ENCODE peak calls at places on chromosomes 13 and 19, in seven cellular contexts. One of them, this sample, is unnamed. For H3K36me3, the result is how much of the 10 kb centered on the place peaks cover.

GRCh38 chr19:56112313-56112709 is 8.8 kb downstream of the ZNF787 start:
- DNase-seq in fibroblast of lung: no peak
- DNase-seq in tibial artery: no peak
- DNase-seq in CD8-positive, alpha-beta T cell: no peak
- DNase-seq in esophagus squamous epithelium: no peak
- DNase-seq in PC-9: no peak
- DNase-seq in thoracic aorta: no peak
- DNase-seq in this sample: no peak

GRCh38 chr13:104011505-104012270 is 945.5 kb upstream of the SLC10A2 start:
- DNase-seq in fibroblast of lung: no peak
- DNase-seq in tibial artery: no peak
- DNase-seq in CD8-positive, alpha-beta T cell: no peak
- DNase-seq in esophagus squamous epithelium: no peak
- DNase-seq in PC-9: no peak
- DNase-seq in thoracic aorta: no peak
- DNase-seq in this sample: no peak

GRCh38 chr13:77565635-77566034 is 30.1 kb downstream of the SCEL start:
- DNase-seq in fibroblast of lung: peak
- DNase-seq in tibial artery: no peak
- DNase-seq in CD8-positive, alpha-beta T cell: no peak
- DNase-seq in esophagus squamous epithelium: no peak
- DNase-seq in PC-9: no peak
- DNase-seq in thoracic aorta: no peak
- DNase-seq in this sample: no peak

GRCh38 chr13:91576590-91576989 is 178.2 kb downstream of the GPC5 start:
- DNase-seq in fibroblast of lung: no peak
- DNase-seq in tibial artery: no peak
- DNase-seq in CD8-positive, alpha-beta T cell: no peak
- DNase-seq in esophagus squamous epithelium: no peak
- DNase-seq in PC-9: no peak
- DNase-seq in thoracic aorta: no peak
- DNase-seq in this sample: no peak

GRCh38 chr19:45884682-45885555 is 1.0 kb downstream of the IRF2BP1 start:
- DNase-seq in fibroblast of lung: no peak
- DNase-seq in tibial artery: no peak
- DNase-seq in CD8-positive, alpha-beta T cell: no peak
- DNase-seq in esophagus squamous epithelium: no peak
- DNase-seq in PC-9: peak
- DNase-seq in thoracic aorta: no peak
- DNase-seq in this sample: no peak

GRCh38 chr13:100506600-100507422 is 81.8 kb downstream of the GGACT start:
- DNase-seq in fibroblast of lung: no peak
- DNase-seq in tibial artery: no peak
- DNase-seq in CD8-positive, alpha-beta T cell: no peak
- DNase-seq in esophagus squamous epithelium: no peak
- DNase-seq in PC-9: no peak
- DNase-seq in thoracic aorta: no peak
- DNase-seq in this sample: no peak

GRCh38 chr13:45928843-45929242 is 77.3 kb upstream of the SIAH3 start:
- DNase-seq in fibroblast of lung: peak
- DNase-seq in tibial artery: no peak
- DNase-seq in CD8-positive, alpha-beta T cell: no peak
- DNase-seq in esophagus squamous epithelium: no peak
- DNase-seq in PC-9: no peak
- DNase-seq in thoracic aorta: no peak
- DNase-seq in this sample: no peak

GRCh38 chr19:55369651-55370304 is 485 bp downstream of the IL11 start:
- DNase-seq in fibroblast of lung: peak
- DNase-seq in tibial artery: no peak
- DNase-seq in CD8-positive, alpha-beta T cell: no peak
- DNase-seq in esophagus squamous epithelium: no peak
- DNase-seq in PC-9: peak
- DNase-seq in thoracic aorta: no peak
- DNase-seq in this sample: no peak

GRCh38 chr13:27915301-27916207 is 4.2 kb upstream of the PDX1 start:
- DNase-seq in fibroblast of lung: no peak
- DNase-seq in tibial artery: no peak
- DNase-seq in CD8-positive, alpha-beta T cell: no peak
- DNase-seq in esophagus squamous epithelium: no peak
- DNase-seq in PC-9: no peak
- DNase-seq in thoracic aorta: no peak
- DNase-seq in this sample: no peak

GRCh38 chr13:108281941-108282340 is 12.4 kb downstream of the TNFSF13B start:
- DNase-seq in fibroblast of lung: no peak
- DNase-seq in tibial artery: no peak
- DNase-seq in CD8-positive, alpha-beta T cell: no peak
- DNase-seq in esophagus squamous epithelium: no peak
- DNase-seq in PC-9: no peak
- DNase-seq in thoracic aorta: no peak
- DNase-seq in this sample: no peak

GRCh38 chr19:29662604-29663404 is 2.5 kb upstream of the PLEKHF1 start:
- DNase-seq in fibroblast of lung: peak
- DNase-seq in tibial artery: peak
- DNase-seq in CD8-positive, alpha-beta T cell: no peak
- DNase-seq in esophagus squamous epithelium: no peak
- DNase-seq in PC-9: peak
- DNase-seq in thoracic aorta: peak
- DNase-seq in this sample: peak

GRCh38 chr13:45411226-45411625 is 6.9 kb downstream of the SLC25A30 start:
- DNase-seq in fibroblast of lung: no peak
- DNase-seq in tibial artery: no peak
- DNase-seq in CD8-positive, alpha-beta T cell: no peak
- DNase-seq in esophagus squamous epithelium: no peak
- DNase-seq in PC-9: no peak
- DNase-seq in thoracic aorta: no peak
- DNase-seq in this sample: no peak

GRCh38 chr13:35914662-35915061 is 216.5 kb downstream of the DCLK1 start:
- DNase-seq in fibroblast of lung: no peak
- DNase-seq in tibial artery: no peak
- DNase-seq in CD8-positive, alpha-beta T cell: no peak
- DNase-seq in esophagus squamous epithelium: no peak
- DNase-seq in PC-9: no peak
- DNase-seq in thoracic aorta: no peak
- DNase-seq in this sample: peak

GRCh38 chr19:30755581-30755980 is 383.4 kb downstream of the ZNF536 start:
- DNase-seq in fibroblast of lung: no peak
- DNase-seq in tibial artery: no peak
- DNase-seq in CD8-positive, alpha-beta T cell: no peak
- DNase-seq in esophagus squamous epithelium: no peak
- DNase-seq in PC-9: no peak
- DNase-seq in thoracic aorta: no peak
- DNase-seq in this sample: no peak

GRCh38 chr19:39982883-39983282 is 11.9 kb downstream of the PSMC4 start:
- DNase-seq in fibroblast of lung: no peak
- DNase-seq in tibial artery: no peak
- DNase-seq in CD8-positive, alpha-beta T cell: no peak
- DNase-seq in esophagus squamous epithelium: no peak
- DNase-seq in PC-9: no peak
- DNase-seq in thoracic aorta: no peak
- DNase-seq in this sample: no peak

GRCh38 chr19:8204961-8205360 is 4.2 kb upstream of the CERS4 start:
- DNase-seq in fibroblast of lung: no peak
- DNase-seq in tibial artery: no peak
- DNase-seq in CD8-positive, alpha-beta T cell: no peak
- DNase-seq in esophagus squamous epithelium: no peak
- DNase-seq in PC-9: peak
- DNase-seq in thoracic aorta: no peak
- DNase-seq in this sample: no peak

GRCh38 chr13:21243045-21243842 is 66.8 kb downstream of the MRPL57 start:
- DNase-seq in fibroblast of lung: no peak
- DNase-seq in tibial artery: no peak
- DNase-seq in CD8-positive, alpha-beta T cell: no peak
- DNase-seq in esophagus squamous epithelium: no peak
- DNase-seq in PC-9: no peak
- DNase-seq in thoracic aorta: no peak
- DNase-seq in this sample: no peak

GRCh38 chr13:21243843-21244184 is 67.4 kb downstream of the MRPL57 start:
- DNase-seq in fibroblast of lung: no peak
- DNase-seq in tibial artery: no peak
- DNase-seq in CD8-positive, alpha-beta T cell: no peak
- DNase-seq in esophagus squamous epithelium: no peak
- DNase-seq in PC-9: no peak
- DNase-seq in thoracic aorta: no peak
- DNase-seq in this sample: no peak

GRCh38 chr13:21242236-21242635 is 65.8 kb downstream of the MRPL57 start:
- DNase-seq in fibroblast of lung: no peak
- DNase-seq in tibial artery: no peak
- DNase-seq in CD8-positive, alpha-beta T cell: no peak
- DNase-seq in esophagus squamous epithelium: no peak
- DNase-seq in PC-9: no peak
- DNase-seq in thoracic aorta: no peak
- DNase-seq in this sample: no peak

GRCh38 chr13:21238267-21238666 is 61.8 kb downstream of the MRPL57 start:
- DNase-seq in fibroblast of lung: no peak
- DNase-seq in tibial artery: no peak
- DNase-seq in CD8-positive, alpha-beta T cell: no peak
- DNase-seq in esophagus squamous epithelium: no peak
- DNase-seq in PC-9: no peak
- DNase-seq in thoracic aorta: no peak
- DNase-seq in this sample: no peak

GRCh38 chr13:21240586-21240985 is 64.1 kb downstream of the MRPL57 start:
- DNase-seq in fibroblast of lung: no peak
- DNase-seq in tibial artery: no peak
- DNase-seq in CD8-positive, alpha-beta T cell: no peak
- DNase-seq in esophagus squamous epithelium: no peak
- DNase-seq in PC-9: no peak
- DNase-seq in thoracic aorta: no peak
- DNase-seq in this sample: peak
- H3K36me3 ChIP-seq in fibroblast of lung: under half
- H3K36me3 ChIP-seq in tibial artery: under half
- H3K36me3 ChIP-seq in CD8-positive, alpha-beta T cell: under half
- H3K36me3 ChIP-seq in esophagus squamous epithelium: under half
- H3K36me3 ChIP-seq in PC-9: under half
- H3K36me3 ChIP-seq in thoracic aorta: under half
- H3K36me3 ChIP-seq in this sample: under half

GRCh38 chr19:5086232-5086631 is 117.3 kb downstream of the KDM4B start:
- DNase-seq in fibroblast of lung: no peak
- DNase-seq in tibial artery: no peak
- DNase-seq in CD8-positive, alpha-beta T cell: no peak
- DNase-seq in esophagus squamous epithelium: no peak
- DNase-seq in PC-9: no peak
- DNase-seq in thoracic aorta: no peak
- DNase-seq in this sample: no peak
- H3K4me3 ChIP-seq in fibroblast of lung: no peak
- H3K4me3 ChIP-seq in tibial artery: no peak
- H3K4me3 ChIP-seq in CD8-positive, alpha-beta T cell: no peak
- H3K4me3 ChIP-seq in esophagus squamous epithelium: no peak
- H3K4me3 ChIP-seq in PC-9: no peak
- H3K4me3 ChIP-seq in thoracic aorta: no peak
- H3K4me3 ChIP-seq in this sample: no peak

DNA sequence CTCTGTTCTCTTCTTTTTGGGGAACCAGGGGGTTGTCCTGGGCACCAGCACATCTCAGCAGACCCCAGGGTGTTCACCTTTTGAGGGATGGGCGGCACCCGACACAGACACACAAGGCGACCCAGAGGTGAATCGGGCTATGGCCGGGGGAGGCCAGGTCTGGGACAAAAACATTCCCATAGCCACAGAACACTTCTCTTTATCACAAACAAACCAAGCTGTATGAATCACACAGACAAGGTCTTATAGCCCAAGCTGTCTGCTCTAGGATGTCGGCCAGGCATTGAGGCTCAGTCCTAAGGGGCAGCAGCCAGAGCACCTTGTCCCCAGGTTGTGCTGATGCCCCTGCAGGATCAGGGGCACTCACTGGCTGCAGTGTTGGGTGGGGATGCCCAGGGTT is 26.8 kb downstream of the MAU2 start:
- DNase-seq in fibroblast of lung: no peak
- DNase-seq in tibial artery: no peak
- DNase-seq in CD8-positive, alpha-beta T cell: no peak
- DNase-seq in esophagus squamous epithelium: no peak
- DNase-seq in PC-9: no peak
- DNase-seq in thoracic aorta: no peak
- DNase-seq in this sample: no peak
- H3K36me3 ChIP-seq in fibroblast of lung: under half
- H3K36me3 ChIP-seq in tibial artery: half or more
- H3K36me3 ChIP-seq in CD8-positive, alpha-beta T cell: half or more
- H3K36me3 ChIP-seq in esophagus squamous epithelium: half or more
- H3K36me3 ChIP-seq in PC-9: under half
- H3K36me3 ChIP-seq in thoracic aorta: half or more
- H3K36me3 ChIP-seq in this sample: half or more

DNA sequence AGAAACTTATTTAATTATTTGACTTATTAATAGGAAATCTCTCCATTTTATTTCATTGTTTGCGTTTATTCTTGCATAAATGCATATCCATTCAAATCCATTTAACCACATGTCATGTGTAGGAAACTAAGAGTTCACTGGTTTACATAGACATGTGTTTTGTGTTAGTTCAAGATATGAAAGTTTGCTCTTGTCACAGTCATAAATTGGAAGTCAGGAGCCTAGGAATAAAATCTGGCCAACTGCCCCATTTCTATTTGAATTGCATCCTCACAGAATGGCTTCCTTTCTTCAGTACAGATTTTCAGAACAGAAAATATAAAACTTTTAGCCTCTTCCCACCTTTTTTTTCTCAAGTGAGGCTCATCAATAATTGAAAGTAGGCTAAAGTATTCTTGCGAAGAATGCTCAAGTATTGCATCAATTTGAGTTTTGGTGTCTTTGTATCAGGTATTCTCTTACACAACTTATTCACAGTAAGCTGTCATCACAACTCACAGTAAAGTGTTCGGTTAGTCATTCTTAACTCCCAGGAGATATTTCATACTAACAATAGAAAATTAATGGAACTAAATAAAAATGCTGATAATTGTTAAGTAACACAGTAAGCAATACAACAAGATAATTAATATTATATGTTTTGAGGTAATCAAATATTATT is 802.7 kb downstream of the PCDH9 start:
- DNase-seq in fibroblast of lung: no peak
- DNase-seq in tibial artery: no peak
- DNase-seq in CD8-positive, alpha-beta T cell: no peak
- DNase-seq in esophagus squamous epithelium: no peak
- DNase-seq in PC-9: no peak
- DNase-seq in thoracic aorta: no peak
- DNase-seq in this sample: no peak
- H3K4me3 ChIP-seq in fibroblast of lung: no peak
- H3K4me3 ChIP-seq in tibial artery: no peak
- H3K4me3 ChIP-seq in CD8-positive, alpha-beta T cell: no peak
- H3K4me3 ChIP-seq in esophagus squamous epithelium: no peak
- H3K4me3 ChIP-seq in PC-9: no peak
- H3K4me3 ChIP-seq in thoracic aorta: no peak
- H3K4me3 ChIP-seq in this sample: no peak

DNA sequence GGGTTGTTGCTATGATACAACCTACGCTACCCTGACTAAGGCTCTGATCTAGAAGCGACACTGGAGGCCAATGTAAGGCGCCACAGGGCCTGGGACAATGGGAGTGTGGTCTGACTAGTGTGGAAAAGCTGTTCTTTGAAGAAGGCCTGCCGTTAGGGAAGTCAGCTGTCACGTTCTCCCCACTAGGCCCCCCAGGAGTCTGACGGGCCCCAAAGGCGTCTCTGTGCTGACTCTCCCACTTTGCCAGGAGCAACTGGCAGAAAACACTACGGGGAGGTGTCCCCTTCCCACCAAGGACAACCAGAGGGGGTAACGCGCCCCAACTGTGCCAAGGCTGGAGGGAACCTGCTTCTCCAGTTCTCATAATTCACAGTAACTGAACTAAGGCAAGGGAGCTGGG is 25.3 kb upstream of the EIF3G start:
- DNase-seq in fibroblast of lung: no peak
- DNase-seq in tibial artery: no peak
- DNase-seq in CD8-positive, alpha-beta T cell: no peak
- DNase-seq in esophagus squamous epithelium: no peak
- DNase-seq in PC-9: no peak
- DNase-seq in thoracic aorta: no peak
- DNase-seq in this sample: no peak
- H3K36me3 ChIP-seq in fibroblast of lung: under half
- H3K36me3 ChIP-seq in tibial artery: half or more
- H3K36me3 ChIP-seq in CD8-positive, alpha-beta T cell: under half
- H3K36me3 ChIP-seq in esophagus squamous epithelium: half or more
- H3K36me3 ChIP-seq in PC-9: half or more
- H3K36me3 ChIP-seq in thoracic aorta: half or more
- H3K36me3 ChIP-seq in this sample: under half

This sample was measured in BJ.